ENCODE peak calls at places on chromosomes 5 and 9, in six cellular contexts. Q is progenitor cell of endocrine pancreas; X is cardiac fibroblast; D is HuH-7.5; O is activated CD4-positive, alpha-beta memory T cell treated with anti-CD3 and anti-CD28 coated beads, Interleukin-2, amount 10 ng/mL, durations not matched to agents 7 days and 5 days; K is GM06990. N is an unnamed sample.

GRCh38 chr9:114389612-114390368 is 2.0 kb upstream of the AKNA start:
- DNase-seq in Q (no peak), X (no peak), D (no peak), O (no peak), K (no peak), N (no peak)

GRCh38 chr5:33877483-33877882 is 14.3 kb downstream of the ADAMTS12 start:
- DNase-seq in Q (no peak), X (no peak), D (no peak), O (no peak), K (no peak), N (no peak)

GRCh38 chr9:81632599-81632998 is 56.7 kb downstream of the TLE1 start:
- DNase-seq in Q (no peak), X (peak), D (no peak), O (no peak), K (no peak), N (no peak)

GRCh38 chr9:124776613-124776951 is 351 bp upstream of the OLFML2A start:
- DNase-seq in Q (no peak), X (no peak), D (no peak), O (peak), K (no peak), N (no peak)

GRCh38 chr5:91219803-91220371 is 163.2 kb downstream of the ARRDC3 start:
- DNase-seq in Q (no peak), X (peak), D (no peak), O (peak), K (no peak), N (no peak)

GRCh38 chr9:76557674-76558073 is 98.7 kb downstream of the GCNT1 start:
- DNase-seq in Q (no peak), X (peak), D (no peak), O (no peak), K (no peak), N (no peak)

GRCh38 chr5:157178961-157179360 is 1.7 kb upstream of the ITK start:
- DNase-seq in Q (no peak), X (no peak), D (no peak), O (no peak), K (no peak), N (no peak)

GRCh38 chr5:66881475-66882161 is 285.4 kb downstream of the MAST4 start:
- DNase-seq in Q (no peak), X (peak), D (no peak), O (no peak), K (no peak), N (no peak)

GRCh38 chr9:74783408-74783807 is 104.3 kb downstream of the TRPM6 start:
- DNase-seq in Q (no peak), X (peak), D (no peak), O (no peak), K (no peak), N (no peak)

GRCh38 chr9:123201083-123201482 is 67.3 kb downstream of the STRBP start:
- DNase-seq in Q (no peak), X (no peak), D (no peak), O (no peak), K (no peak), N (no peak)

GRCh38 chr5:14071433-14071832 is 71.7 kb upstream of the TRIO start:
- DNase-seq in Q (no peak), X (no peak), D (no peak), O (no peak), K (no peak), N (no peak)

GRCh38 chr9:72524820-72525539 is 3.6 kb downstream of the TMC1 start:
- DNase-seq in Q (no peak), X (peak), D (no peak), O (peak), K (peak), N (peak)

GRCh38 chr9:104302775-104303174 is 201.3 kb upstream of the OR13F1 start:
- DNase-seq in Q (no peak), X (no peak), D (no peak), O (no peak), K (no peak), N (no peak)

GRCh38 chr5:108528655-108529054 is 146.8 kb upstream of the FBXL17 start:
- DNase-seq in Q (no peak), X (no peak), D (no peak), O (no peak), K (no peak), N (no peak)

GRCh38 chr9:109478204-109478563 is 19.9 kb downstream of the PTPN3 start:
- DNase-seq in Q (no peak), X (no peak), D (no peak), O (no peak), K (no peak), N (no peak)

GRCh38 chr9:111736714-111737113 is 58.0 kb downstream of the SHOC1 start:
- DNase-seq in Q (no peak), X (no peak), D (no peak), O (no peak), K (no peak), N (no peak)

GRCh38 chr5:172721455-172722308 is 49.3 kb downstream of the DUSP1 start:
- DNase-seq in Q (no peak), X (peak), D (no peak), O (no peak), K (no peak), N (no peak)

GRCh38 chr5:140926211-140926902 is at the start of gene PCDHAC1:
- DNase-seq in Q (peak), X (peak), D (peak), O (no peak), K (peak), N (peak)

GRCh38 chr9:32554107-32554506 is 1.7 kb upstream of the TOPORS start:
- DNase-seq in Q (no peak), X (peak), D (no peak), O (no peak), K (no peak), N (no peak)

GRCh38 chr9:120783611-120784047 is 9.6 kb downstream of the FBXW2 start:
- DNase-seq in Q (no peak), X (peak), D (no peak), O (no peak), K (no peak), N (no peak)

GRCh38 chr5:171750316-171750788 is 35.3 kb upstream of the SMIM23 start:
- DNase-seq in Q (no peak), X (peak), D (no peak), O (no peak), K (no peak), N (peak)

GRCh38 chr5:15014809-15015208 is 143.2 kb upstream of the ANKH start:
- DNase-seq in Q (no peak), X (peak), D (peak), O (no peak), K (no peak), N (no peak)

GRCh38 chr5:35857606-35858205 is 1.0 kb downstream of the IL7R start:
- DNase-seq in Q (no peak), X (peak), D (no peak), O (no peak), K (no peak), N (no peak)

GRCh38 chr5:55232194-55232984 is 1.0 kb downstream of the CCNO start:
- DNase-seq in Q (peak), X (no peak), D (no peak), O (no peak), K (peak), N (peak)

GRCh38 chr5:174642816-174643405 is 81.5 kb upstream of the MSX2 start:
- DNase-seq in Q (no peak), X (no peak), D (no peak), O (no peak), K (no peak), N (no peak)

GRCh38 chr5:121988443-121988842 is 26.7 kb downstream of the SRFBP1 start:
- DNase-seq in Q (no peak), X (no peak), D (no peak), O (no peak), K (no peak), N (no peak)

GRCh38 chr5:89241186-89241585 is 358.2 kb upstream of the MEF2C start:
- DNase-seq in Q (no peak), X (peak), D (no peak), O (no peak), K (no peak), N (no peak)

GRCh38 chr9:113578877-113579269 is 115.3 kb downstream of the RGS3 start:
- DNase-seq in Q (no peak), X (peak), D (no peak), O (peak), K (peak), N (peak)

GRCh38 chr5:133565993-133566392 is 46.3 kb downstream of the FSTL4 start:
- DNase-seq in Q (peak), X (peak), D (no peak), O (peak), K (no peak), N (peak)

GRCh38 chr9:3884736-3885135 is 358.9 kb upstream of the RFX3 start:
- DNase-seq in Q (no peak), X (no peak), D (no peak), O (no peak), K (no peak), N (no peak)

GRCh38 chr9:125609744-125610143 is 97.3 kb downstream of the MAPKAP1 start:
- DNase-seq in Q (no peak), X (no peak), D (no peak), O (no peak), K (no peak), N (no peak)

GRCh38 chr5:72402381-72402890 is 82.3 kb downstream of the PTCD2 start:
- DNase-seq in Q (no peak), X (peak), D (no peak), O (no peak), K (no peak), N (no peak)

GRCh38 chr5:164861610-164862009 is 1356.2 kb downstream of the MAT2B start:
- DNase-seq in Q (no peak), X (no peak), D (no peak), O (no peak), K (no peak), N (no peak)

GRCh38 chr9:2055203-2055658 is 40.1 kb downstream of the SMARCA2 start:
- DNase-seq in Q (no peak), X (peak), D (no peak), O (no peak), K (peak), N (no peak)

GRCh38 chr9:112384219-112384618 is 4.3 kb downstream of the HSDL2 start:
- DNase-seq in Q (no peak), X (no peak), D (no peak), O (no peak), K (no peak), N (no peak)

GRCh38 chr5:10315824-10316509 is 8.3 kb upstream of the CMBL start:
- DNase-seq in Q (no peak), X (no peak), D (no peak), O (no peak), K (no peak), N (no peak)

GRCh38 chr5:79135790-79136553 is 24.4 kb downstream of the BHMT start:
- DNase-seq in Q (no peak), X (no peak), D (no peak), O (no peak), K (no peak), N (no peak)

GRCh38 chr9:15144567-15145174 is 162.3 kb downstream of the TTC39B start:
- DNase-seq in Q (no peak), X (peak), D (no peak), O (no peak), K (no peak), N (no peak)